ENCODE peak calls at places on chromosomes 7 and 10, in six cellular contexts. One of them, this sample, is unnamed.

GRCh38 chr10:133287832-133288500 is 11.3 kb upstream of the ADAM8 start:
- DNase-seq in WTC11: no peak
- DNase-seq in HCT116: no peak
- DNase-seq in K562: no peak
- DNase-seq in GM12878: no peak
- DNase-seq in HepG2: no peak
- DNase-seq in this sample: no peak

GRCh38 chr7:99003419-99003818 is 125.1 kb downstream of the TRRAP start:
- DNase-seq in WTC11: no peak
- DNase-seq in HCT116: no peak
- DNase-seq in K562: no peak
- DNase-seq in GM12878: no peak
- DNase-seq in HepG2: no peak
- DNase-seq in this sample: no peak

GRCh38 chr10:95810198-95810976 is 54.4 kb downstream of the ENTPD1 start:
- DNase-seq in WTC11: no peak
- DNase-seq in HCT116: no peak
- DNase-seq in K562: no peak
- DNase-seq in GM12878: no peak
- DNase-seq in HepG2: no peak
- DNase-seq in this sample: no peak

GRCh38 chr7:2928613-2929311 is 84.7 kb upstream of the GNA12 start:
- DNase-seq in WTC11: peak
- DNase-seq in HCT116: no peak
- DNase-seq in K562: no peak
- DNase-seq in GM12878: no peak
- DNase-seq in HepG2: no peak
- DNase-seq in this sample: no peak

GRCh38 chr7:123655614-123656013 is at the start of gene LMOD2:
- DNase-seq in WTC11: no peak
- DNase-seq in HCT116: no peak
- DNase-seq in K562: no peak
- DNase-seq in GM12878: no peak
- DNase-seq in HepG2: no peak
- DNase-seq in this sample: no peak

GRCh38 chr7:11193131-11193867 is 219.6 kb downstream of the PHF14 start:
- DNase-seq in WTC11: peak
- DNase-seq in HCT116: no peak
- DNase-seq in K562: no peak
- DNase-seq in GM12878: no peak
- DNase-seq in HepG2: peak
- DNase-seq in this sample: peak

GRCh38 chr10:14282271-14282670 is 48.5 kb downstream of the FRMD4A start:
- DNase-seq in WTC11: no peak
- DNase-seq in HCT116: no peak
- DNase-seq in K562: no peak
- DNase-seq in GM12878: no peak
- DNase-seq in HepG2: no peak
- DNase-seq in this sample: no peak

GRCh38 chr10:95655571-95656290 is 780 bp downstream of the ALDH18A1 start:
- DNase-seq in WTC11: no peak
- DNase-seq in HCT116: no peak
- DNase-seq in K562: peak
- DNase-seq in GM12878: peak
- DNase-seq in HepG2: peak
- DNase-seq in this sample: no peak

GRCh38 chr10:46516660-46517416 is 39.6 kb downstream of the GPRIN2 start:
- DNase-seq in WTC11: peak
- DNase-seq in HCT116: no peak
- DNase-seq in K562: no peak
- DNase-seq in GM12878: no peak
- DNase-seq in HepG2: no peak
- DNase-seq in this sample: peak

GRCh38 chr7:56046728-56047445 is 4.4 kb downstream of the PSPH start:
- DNase-seq in WTC11: no peak
- DNase-seq in HCT116: no peak
- DNase-seq in K562: no peak
- DNase-seq in GM12878: no peak
- DNase-seq in HepG2: peak
- DNase-seq in this sample: no peak

GRCh38 chr7:70565723-70566122 is 566.2 kb upstream of the GALNT17 start:
- DNase-seq in WTC11: no peak
- DNase-seq in HCT116: no peak
- DNase-seq in K562: no peak
- DNase-seq in GM12878: no peak
- DNase-seq in HepG2: no peak
- DNase-seq in this sample: no peak

GRCh38 chr7:98116656-98117461 is 10.2 kb downstream of the LMTK2 start:
- DNase-seq in WTC11: no peak
- DNase-seq in HCT116: no peak
- DNase-seq in K562: no peak
- DNase-seq in GM12878: no peak
- DNase-seq in HepG2: peak
- DNase-seq in this sample: no peak

GRCh38 chr10:95374597-95375209 is 83.9 kb upstream of the PDLIM1 start:
- DNase-seq in WTC11: peak
- DNase-seq in HCT116: peak
- DNase-seq in K562: peak
- DNase-seq in GM12878: no peak
- DNase-seq in HepG2: peak
- DNase-seq in this sample: peak

GRCh38 chr10:8088504-8088903 is 34.0 kb downstream of the GATA3 start:
- DNase-seq in WTC11: no peak
- DNase-seq in HCT116: no peak
- DNase-seq in K562: no peak
- DNase-seq in GM12878: no peak
- DNase-seq in HepG2: no peak
- DNase-seq in this sample: no peak

GRCh38 chr10:113297226-113297625 is 255.6 kb upstream of the HABP2 start:
- DNase-seq in WTC11: no peak
- DNase-seq in HCT116: no peak
- DNase-seq in K562: no peak
- DNase-seq in GM12878: no peak
- DNase-seq in HepG2: no peak
- DNase-seq in this sample: no peak

GRCh38 chr7:150566123-150566522 is 1.1 kb upstream of the GIMAP4 start:
- DNase-seq in WTC11: no peak
- DNase-seq in HCT116: no peak
- DNase-seq in K562: no peak
- DNase-seq in GM12878: no peak
- DNase-seq in HepG2: no peak
- DNase-seq in this sample: no peak

GRCh38 chr7:78099715-78100477 is 301.3 kb downstream of the PHTF2 start:
- DNase-seq in WTC11: no peak
- DNase-seq in HCT116: no peak
- DNase-seq in K562: no peak
- DNase-seq in GM12878: no peak
- DNase-seq in HepG2: no peak
- DNase-seq in this sample: no peak

GRCh38 chr10:127278001-127278400 is 81.6 kb upstream of the INSYN2A start:
- DNase-seq in WTC11: no peak
- DNase-seq in HCT116: no peak
- DNase-seq in K562: no peak
- DNase-seq in GM12878: no peak
- DNase-seq in HepG2: peak
- DNase-seq in this sample: no peak

GRCh38 chr10:13944901-13945300 is 358.1 kb downstream of the PRPF18 start:
- DNase-seq in WTC11: no peak
- DNase-seq in HCT116: no peak
- DNase-seq in K562: no peak
- DNase-seq in GM12878: no peak
- DNase-seq in HepG2: no peak
- DNase-seq in this sample: no peak

GRCh38 chr10:44742169-44742732 is 168.9 kb upstream of the TMEM72 start:
- DNase-seq in WTC11: no peak
- DNase-seq in HCT116: no peak
- DNase-seq in K562: no peak
- DNase-seq in GM12878: no peak
- DNase-seq in HepG2: no peak
- DNase-seq in this sample: no peak

GRCh38 chr10:91296471-91296870 is 76.0 kb downstream of the PCGF5 start:
- DNase-seq in WTC11: no peak
- DNase-seq in HCT116: peak
- DNase-seq in K562: peak
- DNase-seq in GM12878: no peak
- DNase-seq in HepG2: peak
- DNase-seq in this sample: no peak

GRCh38 chr7:64371116-64371515 is 57.4 kb downstream of the ZNF736 start:
- DNase-seq in WTC11: no peak
- DNase-seq in HCT116: no peak
- DNase-seq in K562: no peak
- DNase-seq in GM12878: no peak
- DNase-seq in HepG2: no peak
- DNase-seq in this sample: no peak

GRCh38 chr10:132990684-132991545 is 48.5 kb upstream of the CFAP46 start:
- DNase-seq in WTC11: no peak
- DNase-seq in HCT116: no peak
- DNase-seq in K562: no peak
- DNase-seq in GM12878: no peak
- DNase-seq in HepG2: no peak
- DNase-seq in this sample: no peak

GRCh38 chr7:44063547-44063893 is 1.8 kb downstream of the PGAM2 start:
- DNase-seq in WTC11: peak
- DNase-seq in HCT116: no peak
- DNase-seq in K562: no peak
- DNase-seq in GM12878: no peak
- DNase-seq in HepG2: no peak
- DNase-seq in this sample: no peak

GRCh38 chr10:79044846-79045245 is 23.9 kb upstream of the ZMIZ1 start:
- DNase-seq in WTC11: no peak
- DNase-seq in HCT116: no peak
- DNase-seq in K562: no peak
- DNase-seq in GM12878: no peak
- DNase-seq in HepG2: no peak
- DNase-seq in this sample: no peak

GRCh38 chr7:106418526-106418925 is 133.7 kb upstream of the NAMPT start:
- DNase-seq in WTC11: no peak
- DNase-seq in HCT116: no peak
- DNase-seq in K562: no peak
- DNase-seq in GM12878: no peak
- DNase-seq in HepG2: no peak
- DNase-seq in this sample: no peak

GRCh38 chr7:45092100-45092930 is 3.5 kb upstream of the NACAD start:
- DNase-seq in WTC11: no peak
- DNase-seq in HCT116: no peak
- DNase-seq in K562: no peak
- DNase-seq in GM12878: no peak
- DNase-seq in HepG2: no peak
- DNase-seq in this sample: no peak

GRCh38 chr7:36153571-36154097 is 580 bp downstream of the EEPD1 start:
- DNase-seq in WTC11: no peak
- DNase-seq in HCT116: no peak
- DNase-seq in K562: peak
- DNase-seq in GM12878: no peak
- DNase-seq in HepG2: no peak
- DNase-seq in this sample: peak
- TF ChIP-seq ATF3 in WTC11: no peak
- TF ChIP-seq ATF3 in HCT116: no peak
- TF ChIP-seq ATF3 in K562: no peak
- TF ChIP-seq ATF3 in GM12878: no peak
- TF ChIP-seq ATF3 in HepG2: no peak
- TF ChIP-seq ATF3 in this sample: no peak

GRCh38 chr7:787332-788240 is 44.7 kb upstream of the SUN1 start:
- DNase-seq in WTC11: peak
- DNase-seq in HCT116: no peak
- DNase-seq in K562: no peak
- DNase-seq in GM12878: no peak
- DNase-seq in HepG2: no peak
- DNase-seq in this sample: no peak

GRCh38 chr7:783556-784490 is 48.5 kb upstream of the SUN1 start:
- DNase-seq in WTC11: no peak
- DNase-seq in HCT116: no peak
- DNase-seq in K562: no peak
- DNase-seq in GM12878: no peak
- DNase-seq in HepG2: no peak
- DNase-seq in this sample: no peak

GRCh38 chr7:784971-785370 is 47.3 kb upstream of the SUN1 start:
- DNase-seq in WTC11: no peak
- DNase-seq in HCT116: no peak
- DNase-seq in K562: no peak
- DNase-seq in GM12878: no peak
- DNase-seq in HepG2: no peak
- DNase-seq in this sample: no peak

GRCh38 chr7:785416-785815 is 46.9 kb upstream of the SUN1 start:
- DNase-seq in WTC11: no peak
- DNase-seq in HCT116: no peak
- DNase-seq in K562: no peak
- DNase-seq in GM12878: no peak
- DNase-seq in HepG2: no peak
- DNase-seq in this sample: no peak

GRCh38 chr7:786472-787255 is 45.6 kb upstream of the SUN1 start:
- DNase-seq in WTC11: peak
- DNase-seq in HCT116: peak
- DNase-seq in K562: peak
- DNase-seq in GM12878: no peak
- DNase-seq in HepG2: peak
- DNase-seq in this sample: peak
- TF ChIP-seq ATF3 in WTC11: no peak
- TF ChIP-seq ATF3 in HCT116: no peak
- TF ChIP-seq ATF3 in K562: no peak
- TF ChIP-seq ATF3 in GM12878: no peak
- TF ChIP-seq ATF3 in HepG2: no peak
- TF ChIP-seq ATF3 in this sample: no peak

DNA sequence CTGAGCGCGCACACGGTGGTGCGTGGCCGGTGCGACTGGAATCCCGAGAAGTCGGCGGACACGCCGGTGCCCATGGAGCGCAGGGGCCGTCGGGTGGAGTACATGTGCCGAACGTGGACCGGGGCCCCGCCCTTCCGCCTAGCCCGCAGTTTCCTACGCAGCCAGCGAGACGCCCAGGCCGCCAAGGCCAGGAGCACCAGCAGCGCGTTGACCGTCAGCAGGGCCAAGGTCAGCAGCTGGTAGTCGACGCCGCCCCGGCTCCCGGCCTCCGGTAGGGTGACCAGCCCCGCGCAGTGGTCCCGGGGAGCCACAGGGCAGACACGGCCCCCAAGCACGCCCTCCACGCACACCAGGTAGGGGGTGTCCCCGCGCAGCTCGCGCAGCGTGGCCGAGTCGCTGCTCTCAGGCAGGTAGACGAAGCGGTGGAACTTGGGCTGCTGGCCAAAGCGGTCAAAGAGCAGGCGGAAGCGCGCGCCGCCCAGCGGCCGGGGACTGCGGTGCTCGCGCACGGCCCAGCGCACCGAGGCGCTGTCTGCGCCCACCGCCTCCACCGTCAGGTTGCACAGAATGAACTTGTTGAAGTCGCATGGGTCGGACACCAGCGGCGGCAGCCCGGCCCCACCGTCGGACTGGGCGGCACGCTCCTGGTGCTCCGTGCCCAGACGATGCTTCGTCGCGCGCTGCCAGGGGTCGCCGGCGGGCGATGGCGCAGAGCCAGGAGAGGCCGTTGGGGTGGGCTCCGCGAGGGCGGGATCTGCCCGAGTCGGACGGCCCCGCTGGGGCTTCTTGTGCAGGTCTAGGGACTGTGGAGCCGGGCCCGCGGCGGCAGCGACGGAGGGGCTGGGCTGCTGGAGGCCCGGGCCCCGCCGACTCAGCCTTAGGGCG is 2.2 kb downstream of the TRIL start:
- DNase-seq in WTC11: peak
- DNase-seq in HCT116: no peak
- DNase-seq in K562: no peak
- DNase-seq in GM12878: no peak
- DNase-seq in HepG2: peak
- DNase-seq in this sample: no peak
- TF ChIP-seq ATF3 in WTC11: no peak
- TF ChIP-seq ATF3 in HCT116: no peak
- TF ChIP-seq ATF3 in K562: no peak
- TF ChIP-seq ATF3 in GM12878: no peak
- TF ChIP-seq ATF3 in HepG2: peak
- TF ChIP-seq ATF3 in this sample: no peak

GRCh38 chr10:75599875-75600648 is 168.6 kb downstream of the LRMDA start:
- DNase-seq in WTC11: no peak
- DNase-seq in HCT116: no peak
- DNase-seq in K562: no peak
- DNase-seq in GM12878: no peak
- DNase-seq in HepG2: peak
- DNase-seq in this sample: no peak
- TF ChIP-seq ATF3 in WTC11: no peak
- TF ChIP-seq ATF3 in HCT116: no peak
- TF ChIP-seq ATF3 in K562: no peak
- TF ChIP-seq ATF3 in GM12878: no peak
- TF ChIP-seq ATF3 in HepG2: no peak
- TF ChIP-seq ATF3 in this sample: no peak